ENCODE peak calls at places on chromosome 12, in nine cellular contexts. U is cardiac muscle cell; Z is Peyer's patch; M is neural progenitor cell; Q is naive thymus-derived CD4-positive, alpha-beta T cell; L is astrocyte; K is A673; X is heart right ventricle; C is lung. B is an unnamed sample. For H3K36me3, the result is how much of the 10 kb centered on the place peaks cover.

GRCh38 chr12:47545938-47546609 is 159.8 kb downstream of the RPAP3 start:
- DNase-seq in X (no peak), Z (no peak), Q (no peak), U (peak), L (no peak), K (no peak), M (no peak), C (no peak), B (no peak)

GRCh38 chr12:20950248-20950647 is 139.7 kb downstream of the SLCO1B3 start:
- DNase-seq in X (no peak), Q (no peak), M (peak), Z (no peak), C (no peak), K (peak), U (peak), L (no peak), B (peak)

GRCh38 chr12:108457006-108457733 is 57.9 kb upstream of the FICD start:
- DNase-seq in M (peak), Q (peak), X (no peak), L (peak), Z (no peak), U (peak), K (peak), C (no peak), B (peak)

GRCh38 chr12:93237235-93237915 is 140.3 kb upstream of the NUDT4 start:
- DNase-seq in K (no peak), U (peak), X (peak), C (no peak), Z (no peak), Q (no peak), L (no peak), M (no peak), B (no peak)

GRCh38 chr12:1922985-1923384 is 4.5 kb upstream of the CACNA2D4 start:
- DNase-seq in U (no peak), Q (no peak), Z (no peak), C (no peak), L (no peak), M (no peak), X (no peak), K (no peak), B (no peak)

GRCh38 chr12:96427269-96427729 is 27.1 kb upstream of the CDK17 start:
- DNase-seq in C (peak), X (peak), Z (peak), K (peak), M (peak), Q (no peak), L (peak), U (peak), B (peak)

GRCh38 chr12:27104546-27104945 is 22.2 kb upstream of the C12orf71 start:
- DNase-seq in C (no peak), X (no peak), M (no peak), K (no peak), Q (no peak), U (no peak), Z (no peak), L (peak), B (no peak)

GRCh38 chr12:82866946-82867345 is 180.2 kb downstream of the TMTC2 start:
- DNase-seq in L (no peak), Q (no peak), X (no peak), M (no peak), U (no peak), Z (no peak), C (no peak), K (no peak), B (no peak)

GRCh38 chr12:108430245-108430644 is 84.8 kb upstream of the FICD start:
- DNase-seq in X (no peak), U (peak), C (no peak), M (no peak), L (no peak), K (peak), Z (no peak), Q (no peak), B (no peak)

GRCh38 chr12:116389990-116390655 is 112.6 kb upstream of the MED13L start:
- DNase-seq in M (no peak), Q (no peak), Z (no peak), X (no peak), L (peak), C (no peak), K (peak), U (peak), B (peak)

GRCh38 chr12:122793685-122794106 is 19.3 kb downstream of the CCDC62 start:
- DNase-seq in Q (peak), Z (no peak), X (no peak), C (no peak), U (peak), K (peak), L (peak), M (peak), B (peak)

GRCh38 chr12:100493371-100494012 is 19.8 kb downstream of the NR1H4 start:
- DNase-seq in X (no peak), L (no peak), U (no peak), Z (no peak), Q (no peak), C (no peak), M (no peak), K (no peak), B (no peak)

GRCh38 chr12:84756961-84757360 is 155.6 kb downstream of the SLC6A15 start:
- DNase-seq in L (peak), Q (no peak), Z (no peak), U (peak), M (no peak), X (no peak), K (no peak), C (no peak), B (peak)

GRCh38 chr12:68406134-68406576 is 74.0 kb upstream of the MDM1 start:
- DNase-seq in L (peak), M (peak), K (peak), X (peak), U (peak), C (peak), Z (peak), Q (no peak), B (peak)

GRCh38 chr12:6450091-6450868 is 1.6 kb upstream of the TAPBPL start:
- DNase-seq in Z (no peak), C (no peak), X (no peak), U (no peak), L (no peak), Q (no peak), M (peak), K (no peak), B (no peak)

GRCh38 chr12:2783936-2784600 is 10.7 kb upstream of the FKBP4 start:
- DNase-seq in C (peak), Z (peak), X (peak), U (peak), Q (peak), M (peak), L (no peak), K (peak), B (peak)

GRCh38 chr12:68981536-68981935 is 48.6 kb upstream of the CPM start:
- DNase-seq in L (peak), M (no peak), X (no peak), Q (no peak), C (no peak), U (peak), Z (no peak), K (no peak), B (peak)

GRCh38 chr12:2239376-2240010 is 186.7 kb downstream of the CACNA1C start:
- DNase-seq in M (no peak), Q (no peak), C (no peak), L (no peak), X (peak), Z (no peak), K (no peak), U (peak), B (no peak)

GRCh38 chr12:49925433-49926194 is 21.9 kb upstream of the FAIM2 start:
- DNase-seq in Z (no peak), M (no peak), X (no peak), U (no peak), Q (no peak), L (no peak), C (no peak), K (no peak), B (no peak)

GRCh38 chr12:102680296-102680695 is 199.9 kb upstream of the IGF1 start:
- DNase-seq in Z (no peak), U (no peak), M (no peak), Q (no peak), C (no peak), K (no peak), X (no peak), L (no peak), B (no peak)

GRCh38 chr12:26319511-26319910 is 124.1 kb downstream of the SSPN start:
- DNase-seq in M (no peak), U (peak), X (no peak), Z (no peak), Q (no peak), L (peak), K (no peak), C (peak), B (peak)

GRCh38 chr12:31662176-31662849 is 2.8 kb downstream of the ETFBKMT start:
- DNase-seq in C (no peak), Z (no peak), M (no peak), Q (no peak), K (no peak), X (no peak), U (no peak), L (no peak), B (no peak)
- H3K4me3 ChIP-seq in C (no peak), Z (no peak), M (no peak), Q (no peak), K (no peak), X (no peak), U (no peak), L (no peak), B (no peak)

GRCh38 chr12:111705672-111706071 is 19.8 kb downstream of the ACAD10 start:
- DNase-seq in K (no peak), X (no peak), Q (no peak), L (no peak), Z (no peak), M (no peak), U (peak), C (no peak), B (no peak)

GRCh38 chr12:111706145-111706544 is 20.3 kb downstream of the ACAD10 start:
- DNase-seq in Q (no peak), X (no peak), M (no peak), U (no peak), L (no peak), Z (no peak), K (no peak), C (no peak), B (no peak)
- H3K36me3 ChIP-seq in Q (half or more), X (under half), M (under half), U (under half), L (under half), Z (under half), K (under half), C (under half), B (under half)

DNA sequence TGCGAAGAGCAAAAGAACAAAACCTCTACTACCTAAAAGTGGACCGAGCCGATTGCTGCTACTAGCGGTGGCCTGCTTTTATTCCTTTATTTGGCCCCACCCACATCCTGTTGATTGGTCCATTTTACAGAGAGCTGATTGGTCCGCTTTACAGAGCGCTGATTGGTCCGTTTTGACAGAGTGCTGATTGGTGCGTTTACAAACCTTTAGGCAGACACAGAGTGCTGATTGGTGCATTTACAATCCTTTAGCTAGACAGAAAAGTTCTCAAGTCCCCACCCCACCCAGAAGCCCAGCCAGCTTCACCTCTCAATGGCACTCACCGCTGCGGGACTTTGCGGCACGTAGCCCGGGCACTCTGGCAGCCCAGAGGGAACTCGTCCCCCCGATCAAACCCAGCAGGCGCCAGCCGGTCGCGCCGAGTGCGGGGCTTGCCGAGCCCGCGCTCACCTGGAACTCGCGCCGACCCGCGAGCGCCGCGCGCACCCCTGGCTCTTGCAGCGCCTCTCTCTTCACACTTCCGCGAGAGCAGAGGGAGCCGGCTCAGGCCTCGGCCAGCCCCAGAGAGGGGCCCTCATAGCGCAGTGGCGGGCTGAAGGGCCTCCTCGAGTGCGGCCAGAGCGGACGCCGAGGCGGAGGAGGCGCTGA is 8.7 kb upstream of the FGD4 start:
- DNase-seq in Z (peak), M (no peak), L (no peak), K (no peak), Q (peak), C (peak), X (peak), U (peak), B (peak)
- H3K4me3 ChIP-seq in Z (peak), M (no peak), L (peak), K (no peak), Q (no peak), C (no peak), X (peak), U (no peak), B (peak)

DNA sequence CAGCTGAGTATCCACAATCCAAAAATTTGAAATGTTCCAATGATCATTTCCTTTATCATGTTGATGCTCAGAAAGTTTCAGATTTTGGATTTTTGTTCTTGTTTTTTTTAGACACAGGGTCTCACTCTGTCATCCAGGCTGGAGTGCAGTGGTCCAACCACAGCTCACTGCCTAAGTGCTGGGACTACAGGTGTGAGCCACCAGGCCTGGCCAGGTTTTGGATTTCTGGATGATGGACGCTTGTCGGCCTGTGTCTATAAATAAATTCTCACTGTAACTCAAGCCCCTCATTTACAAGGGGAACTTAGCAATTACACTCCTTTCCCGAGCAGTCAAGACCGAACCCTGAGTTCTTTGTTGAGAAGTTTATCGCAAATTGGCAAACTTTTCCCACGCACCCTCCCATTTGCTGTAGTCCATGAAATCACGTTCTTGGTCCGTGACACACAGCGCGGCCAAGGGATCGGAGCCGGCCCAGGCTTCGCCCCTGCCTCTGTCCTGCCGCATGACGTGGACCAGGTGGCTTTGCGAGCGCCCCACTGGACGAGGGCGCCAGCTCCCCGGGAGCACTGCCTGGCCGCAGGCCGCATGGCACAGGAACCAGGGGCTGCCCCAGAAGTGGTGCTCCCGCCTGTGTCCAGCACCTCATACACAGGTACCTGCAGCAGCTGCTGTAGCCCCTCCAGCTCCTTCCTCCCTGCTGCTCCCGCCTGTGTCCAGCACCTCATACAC is 14.0 kb upstream of the ANKLE2 start:
- DNase-seq in X (no peak), U (no peak), K (no peak), L (no peak), M (no peak), Z (no peak), C (no peak), Q (no peak), B (no peak)
- H3K36me3 ChIP-seq in X (under half), U (half or more), K (half or more), L (half or more), M (under half), Z (under half), C (under half), Q (half or more), B (half or more)

GRCh38 chr12:110223777-110224378 is 57.2 kb upstream of the ATP2A2 start:
- DNase-seq in X (no peak), Z (no peak), K (no peak), C (no peak), U (peak), L (peak), M (no peak), Q (no peak), B (no peak)

GRCh38 chr12:110222433-110222832 is 58.6 kb upstream of the ATP2A2 start:
- DNase-seq in Q (no peak), X (no peak), M (no peak), C (no peak), Z (no peak), L (no peak), U (peak), K (peak), B (no peak)

GRCh38 chr12:110222027-110222426 is 59.0 kb upstream of the ATP2A2 start:
- DNase-seq in X (no peak), M (no peak), Q (no peak), L (no peak), U (no peak), C (no peak), K (no peak), Z (no peak), B (no peak)

GRCh38 chr12:110227138-110227537 is 53.9 kb upstream of the ATP2A2 start:
- DNase-seq in K (no peak), M (no peak), Q (no peak), L (no peak), U (no peak), Z (no peak), X (no peak), C (no peak), B (no peak)

GRCh38 chr12:110224379-110225304 is 56.4 kb upstream of the ATP2A2 start:
- DNase-seq in C (no peak), M (no peak), U (peak), X (no peak), L (peak), Z (no peak), K (peak), Q (no peak), B (peak)
- H3K4me3 ChIP-seq in C (no peak), M (no peak), U (no peak), X (peak), L (peak), Z (peak), K (peak), Q (no peak), B (no peak)

GRCh38 chr12:13597837-13598236 is 383.6 kb downstream of the GRIN2B start:
- DNase-seq in K (no peak), Z (no peak), Q (no peak), C (no peak), L (no peak), U (no peak), M (no peak), X (no peak), B (no peak)
- H3K36me3 ChIP-seq in K (under half), Z (under half), Q (under half), C (under half), L (under half), U (under half), M (under half), X (under half), B (under half)

GRCh38 chr12:53051058-53051880 is 1.4 kb downstream of the TNS2 start:
- DNase-seq in U (peak), K (no peak), Z (peak), L (no peak), Q (no peak), M (no peak), C (peak), X (peak), B (peak)
- H3K4me3 ChIP-seq in U (no peak), K (no peak), Z (peak), L (peak), Q (no peak), M (no peak), C (peak), X (peak), B (peak)

DNA sequence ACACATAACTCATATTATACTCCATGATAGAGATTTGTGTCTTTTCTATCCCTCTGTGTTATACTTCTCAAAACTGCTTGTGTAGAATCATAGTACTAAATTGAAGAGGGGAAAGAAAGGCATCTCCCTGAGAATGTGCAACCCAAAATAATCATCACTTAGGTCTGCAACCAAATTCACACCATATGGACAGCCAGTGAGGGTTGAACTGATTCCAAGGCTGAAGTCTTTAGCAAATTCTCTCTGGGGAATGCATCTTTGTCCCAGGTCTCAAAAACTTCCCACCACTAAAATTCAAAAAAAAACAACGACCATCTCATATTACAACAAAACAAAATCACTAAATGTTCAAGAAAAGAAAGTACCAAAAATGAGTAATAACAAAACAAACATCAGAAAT is 11.0 kb downstream of the ZFC3H1 start:
- DNase-seq in M (no peak), U (no peak), L (no peak), K (no peak), Q (no peak), X (no peak), Z (no peak), C (no peak), B (no peak)
- H3K36me3 ChIP-seq in M (under half), U (under half), L (under half), K (half or more), Q (under half), X (under half), Z (under half), C (under half), B (under half)

GRCh38 chr12:48903363-48903981 is 21.8 kb downstream of the FKBP11 start:
- DNase-seq in U (peak), K (no peak), C (peak), L (no peak), Z (no peak), X (no peak), Q (no peak), M (no peak), B (no peak)
- H3K4me3 ChIP-seq in U (no peak), K (no peak), C (no peak), L (no peak), Z (no peak), X (peak), Q (no peak), M (no peak), B (no peak)

GRCh38 chr12:110993425-110993824 is 73.0 kb upstream of the MYL2 start:
- DNase-seq in Z (no peak), U (no peak), C (no peak), L (no peak), Q (no peak), X (no peak), K (peak), M (no peak), B (no peak)

GRCh38 chr12:110995615-110996014 is 75.2 kb upstream of the MYL2 start:
- DNase-seq in C (no peak), M (no peak), Q (no peak), Z (no peak), L (no peak), X (no peak), U (no peak), K (no peak), B (no peak)

GRCh38 chr12:110995016-110995415 is 74.6 kb upstream of the MYL2 start:
- DNase-seq in U (no peak), X (peak), Z (no peak), M (no peak), Q (no peak), L (no peak), C (no peak), K (no peak), B (no peak)

GRCh38 chr12:110996415-110996814 is 76.0 kb upstream of the MYL2 start:
- DNase-seq in U (no peak), K (no peak), C (no peak), Z (no peak), M (no peak), X (no peak), L (no peak), Q (no peak), B (no peak)

DNA sequence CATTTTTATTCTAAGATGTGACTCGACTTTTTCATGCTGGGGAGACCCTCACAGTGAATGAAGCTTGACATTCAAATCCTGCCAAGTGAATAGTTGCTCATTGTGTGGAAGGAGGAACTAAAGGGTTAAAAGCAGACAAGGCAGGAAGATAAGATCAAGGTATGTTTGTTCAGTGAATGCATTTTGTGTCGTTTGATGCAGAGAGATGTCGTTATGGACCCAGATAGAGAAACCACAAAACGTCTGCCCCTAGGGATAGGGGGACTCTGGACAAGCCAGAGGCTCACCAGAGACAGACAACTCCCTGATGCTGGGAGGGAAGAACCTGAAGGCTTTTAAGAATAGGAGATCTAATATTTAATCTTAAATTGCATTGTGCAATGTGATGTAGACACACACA is 72.5 kb upstream of the MYL2 start:
- DNase-seq in M (no peak), Z (no peak), U (no peak), Q (no peak), X (no peak), K (no peak), L (no peak), C (no peak), B (no peak)
- H3K36me3 ChIP-seq in M (under half), Z (under half), U (under half), Q (under half), X (under half), K (under half), L (under half), C (under half), B (under half)